ENCODE peak calls at places on chromosomes 1 and 21, in seven cellular contexts. E, N, F, K, C, Z and S are unnamed samples.

GRCh38 chr1:12344611-12345299 is 114.9 kb downstream of the VPS13D start:
- ATAC-seq in Z (peak), F (peak), E (peak), N (no peak), K (peak), C (peak), S (no peak)

GRCh38 chr1:54804471-54805132 is 3.5 kb upstream of the TTC22 start:
- ATAC-seq in E (no peak), C (no peak), Z (no peak), N (no peak), K (no peak), F (no peak), S (peak)

GRCh38 chr1:154573168-154573510 is 5.6 kb downstream of the CHRNB2 start:
- ATAC-seq in K (no peak), N (no peak), E (no peak), Z (no peak), C (no peak), F (no peak), S (no peak)

GRCh38 chr21:44855572-44855971 is 17.9 kb downstream of the PTTG1IP start:
- ATAC-seq in F (no peak), N (no peak), C (peak), E (no peak), Z (no peak), K (no peak), S (no peak)

GRCh38 chr21:27047331-27048314 is 80.7 kb upstream of the ADAMTS5 start:
- ATAC-seq in C (no peak), Z (no peak), N (no peak), K (no peak), F (no peak), E (no peak), S (peak)

GRCh38 chr1:95098196-95098595 is 19.0 kb upstream of the TLCD4 start:
- ATAC-seq in Z (no peak), F (peak), N (no peak), K (no peak), C (no peak), E (no peak), S (no peak)

GRCh38 chr1:197976368-197976767 is 59.2 kb downstream of the LHX9 start:
- ATAC-seq in N (peak), Z (no peak), C (no peak), K (no peak), F (no peak), E (no peak), S (no peak)

GRCh38 chr1:151936653-151937052 is 27.3 kb upstream of the THEM4 start:
- ATAC-seq in E (no peak), N (no peak), K (no peak), C (no peak), F (no peak), Z (no peak), S (no peak)

GRCh38 chr1:12001996-12002493 is 17.3 kb upstream of the MIIP start:
- ATAC-seq in Z (peak), F (no peak), C (peak), E (peak), N (peak), K (no peak), S (peak)

GRCh38 chr21:45396620-45396995 is 8.4 kb upstream of the COL18A1 start:
- ATAC-seq in K (no peak), C (no peak), F (no peak), Z (no peak), N (no peak), E (no peak), S (no peak)

GRCh38 chr1:160416369-160416768 is 16.0 kb downstream of the VANGL2 start:
- ATAC-seq in C (no peak), N (peak), E (peak), F (peak), K (no peak), Z (no peak), S (peak)

GRCh38 chr1:94334764-94335163 is 83.4 kb upstream of the ABCD3 start:
- ATAC-seq in F (no peak), Z (no peak), N (no peak), E (no peak), C (no peak), K (no peak), S (no peak)

GRCh38 chr1:170536924-170537551 is 5.1 kb downstream of the GORAB start:
- ATAC-seq in N (no peak), E (peak), K (no peak), Z (no peak), F (no peak), C (peak), S (no peak)

GRCh38 chr1:173355281-173356031 is 121.7 kb upstream of the PRDX6 start:
- ATAC-seq in K (no peak), N (no peak), F (no peak), Z (no peak), E (no peak), C (no peak), S (no peak)

GRCh38 chr1:19113362-19114092 is 96.5 kb downstream of the UBR4 start:
- ATAC-seq in Z (no peak), F (no peak), K (peak), N (peak), E (peak), C (no peak), S (peak)

GRCh38 chr1:185886671-185887070 is 152.5 kb downstream of the HMCN1 start:
- ATAC-seq in F (no peak), Z (no peak), C (no peak), E (no peak), N (no peak), K (no peak), S (no peak)

GRCh38 chr1:94856004-94856403 is 35.8 kb downstream of the SLC44A3 start:
- ATAC-seq in K (no peak), Z (no peak), F (no peak), E (no peak), C (no peak), N (no peak), S (no peak)

GRCh38 chr1:30512253-30512921 is 211.0 kb downstream of the MATN1 start:
- ATAC-seq in N (peak), E (no peak), C (no peak), F (no peak), Z (no peak), K (no peak), S (no peak)

GRCh38 chr1:54011316-54012007 is 6.5 kb downstream of the LDLRAD1 start:
- ATAC-seq in K (no peak), E (no peak), C (no peak), Z (no peak), N (no peak), F (no peak), S (no peak)

GRCh38 chr1:186244825-186245224 is 130.2 kb downstream of the TPR start:
- ATAC-seq in E (no peak), Z (no peak), F (no peak), C (no peak), K (no peak), N (no peak), S (no peak)

GRCh38 chr1:13642306-13643004 is 57.5 kb upstream of the PRDM2 start:
- ATAC-seq in Z (no peak), E (no peak), K (no peak), N (no peak), F (no peak), C (peak), S (no peak)

GRCh38 chr1:236603896-236604217 is 459 bp downstream of the HEATR1 start:
- ATAC-seq in E (no peak), F (no peak), K (peak), N (peak), C (no peak), Z (no peak), S (no peak)

GRCh38 chr1:143497374-143497747 is 474.4 kb downstream of the FAM72C start:
- ATAC-seq in K (no peak), E (no peak), Z (no peak), N (no peak), F (no peak), C (no peak), S (no peak)

GRCh38 chr21:39799178-39799577 is 54.2 kb downstream of the IGSF5 start:
- ATAC-seq in E (peak), N (no peak), Z (no peak), K (no peak), C (peak), F (no peak), S (no peak)

GRCh38 chr1:200075938-200076546 is 48.5 kb downstream of the NR5A2 start:
- ATAC-seq in N (peak), Z (peak), C (peak), K (no peak), F (peak), E (peak), S (peak)

GRCh38 chr1:235997049-235997448 is 67.8 kb downstream of the NID1 start:
- ATAC-seq in E (no peak), C (no peak), N (no peak), K (no peak), F (no peak), Z (no peak), S (no peak)

GRCh38 chr1:32494711-32495337 is 30.0 kb downstream of the ZBTB8B start:
- ATAC-seq in K (no peak), F (no peak), C (no peak), Z (no peak), N (no peak), E (no peak), S (no peak)

GRCh38 chr1:234271243-234271606 is 102.0 kb upstream of the COA6 start:
- ATAC-seq in Z (no peak), F (no peak), E (no peak), N (no peak), K (no peak), C (no peak), S (no peak)

GRCh38 chr21:30710499-30710898 is 8.1 kb downstream of the KRTAP21-3 start:
- ATAC-seq in F (no peak), E (no peak), K (no peak), Z (no peak), C (no peak), N (no peak), S (no peak)

GRCh38 chr1:65734976-65735375 is 57.7 kb upstream of the PDE4B start:
- ATAC-seq in F (no peak), N (no peak), C (no peak), K (no peak), Z (no peak), E (no peak), S (no peak)

GRCh38 chr1:166730299-166730888 is 108.9 kb upstream of the POGK start:
- ATAC-seq in E (no peak), F (peak), C (no peak), Z (peak), N (no peak), K (no peak), S (peak)